ENCODE peak calls at places on chromosomes 12 and 14, in four cellular contexts. A, F, D and H are unnamed samples.

GRCh38 chr12:53816360-53817020 is 64.7 kb upstream of the CISTR start:
- DNase-seq in A (no peak), F (no peak), D (no peak), H (no peak)

GRCh38 chr12:1353451-1353850 is 240.9 kb downstream of the FBXL14 start:
- DNase-seq in A (no peak), F (no peak), D (no peak), H (no peak)

GRCh38 chr14:100417466-100417865 is 94.3 kb downstream of the SLC25A47 start:
- DNase-seq in A (peak), F (peak), D (peak), H (peak)

GRCh38 chr12:107487011-107487680 is 198.5 kb upstream of the PWP1 start:
- DNase-seq in A (no peak), F (no peak), D (no peak), H (no peak)

GRCh38 chr12:15852383-15852782 is 29.8 kb upstream of the STRAP start:
- DNase-seq in A (peak), F (no peak), D (no peak), H (no peak)

GRCh38 chr12:10909462-10909861 is at the start of gene TAS2R13:
- DNase-seq in A (no peak), F (no peak), D (no peak), H (no peak)

GRCh38 chr12:120110550-120111501 is 5.7 kb downstream of the RAB35 start:
- DNase-seq in A (no peak), F (no peak), D (no peak), H (no peak)

GRCh38 chr12:27969901-27970390 is 2.6 kb downstream of the PTHLH start:
- DNase-seq in A (peak), F (peak), D (no peak), H (peak)

GRCh38 chr12:124720687-124721500 is 142.8 kb downstream of the SCARB1 start:
- DNase-seq in A (peak), F (peak), D (no peak), H (no peak)

GRCh38 chr14:74572829-74573360 is 39.1 kb downstream of the LTBP2 start:
- DNase-seq in A (no peak), F (no peak), D (no peak), H (no peak)

GRCh38 chr12:13288501-13288900 is 92.0 kb downstream of the EMP1 start:
- DNase-seq in A (peak), F (no peak), D (no peak), H (no peak)

GRCh38 chr14:68736519-68736918 is 56.3 kb downstream of the ZFP36L1 start:
- DNase-seq in A (no peak), F (no peak), D (no peak), H (no peak)

GRCh38 chr12:25690996-25691864 is 138.1 kb upstream of the LMNTD1 start:
- DNase-seq in A (peak), F (no peak), D (no peak), H (no peak)

GRCh38 chr12:14952295-14952995 is 9.0 kb downstream of the ARHGDIB start:
- DNase-seq in A (peak), F (peak), D (peak), H (peak)

GRCh38 chr12:132839558-132840235 is 11.0 kb upstream of the GOLGA3 start:
- DNase-seq in A (no peak), F (no peak), D (no peak), H (no peak)

GRCh38 chr12:106042091-106042490 is 96.7 kb downstream of the NUAK1 start:
- DNase-seq in A (no peak), F (peak), D (no peak), H (no peak)

GRCh38 chr14:71507681-71508080 is 424.5 kb upstream of the RGS6 start:
- DNase-seq in A (no peak), F (no peak), D (no peak), H (no peak)

GRCh38 chr14:81296263-81296923 is 75.6 kb upstream of the GTF2A1 start:
- DNase-seq in A (peak), F (no peak), D (no peak), H (no peak)

GRCh38 chr12:107894589-107894988 is 120.1 kb downstream of the ASCL4 start:
- DNase-seq in A (no peak), F (peak), D (no peak), H (no peak)

GRCh38 chr14:55711171-55711811 is 131.3 kb downstream of the KTN1 start:
- DNase-seq in A (peak), F (peak), D (no peak), H (no peak)

GRCh38 chr14:64196026-64196425 is 98.1 kb downstream of the ESR2 start:
- DNase-seq in A (no peak), F (no peak), D (no peak), H (no peak)

GRCh38 chr12:4900327-4900726 is 9.4 kb upstream of the KCNA1 start:
- DNase-seq in A (peak), F (no peak), D (no peak), H (no peak)

GRCh38 chr14:25049559-25050493 is at the start of gene STXBP6:
- DNase-seq in A (peak), F (no peak), D (no peak), H (peak)

GRCh38 chr12:107732365-107732764 is 28.6 kb downstream of the PRDM4 start:
- DNase-seq in A (no peak), F (no peak), D (no peak), H (no peak)

GRCh38 chr14:54567224-54567633 is 301 bp downstream of the SAMD4A start:
- DNase-seq in A (peak), F (no peak), D (no peak), H (peak)

GRCh38 chr14:76257111-76257803 is 105.5 kb downstream of the GPATCH2L start:
- DNase-seq in A (peak), F (no peak), D (no peak), H (no peak)

GRCh38 chr14:23364604-23365352 is at the start of gene EFS:
- DNase-seq in A (peak), F (no peak), D (no peak), H (no peak)

GRCh38 chr12:92933606-92934005 is 4.5 kb upstream of the EEA1 start:
- DNase-seq in A (no peak), F (no peak), D (no peak), H (no peak)

GRCh38 chr14:32077081-32078029 is at the start of gene ARHGAP5:
- DNase-seq in A (peak), F (no peak), D (no peak), H (peak)

GRCh38 chr12:114670257-114670955 is 13.6 kb downstream of the TBX3 start:
- DNase-seq in A (no peak), F (peak), D (no peak), H (no peak)

GRCh38 chr14:79318371-79318770 is 892.9 kb downstream of the DIO2 start:
- DNase-seq in A (peak), F (no peak), D (no peak), H (no peak)

GRCh38 chr12:40714636-40715035 is 22.4 kb downstream of the CNTN1 start:
- DNase-seq in A (no peak), F (no peak), D (no peak), H (no peak)

GRCh38 chr12:3419538-3419937 is 71.5 kb upstream of the PRMT8 start:
- DNase-seq in A (no peak), F (no peak), D (no peak), H (no peak)

GRCh38 chr12:49279706-49280159 is 14.9 kb downstream of the TUBA1C start:
- DNase-seq in A (no peak), F (no peak), D (no peak), H (no peak)

GRCh38 chr12:29743801-29744200 is 39.9 kb downstream of the TMTC1 start:
- DNase-seq in A (peak), F (peak), D (peak), H (no peak)

DNA sequence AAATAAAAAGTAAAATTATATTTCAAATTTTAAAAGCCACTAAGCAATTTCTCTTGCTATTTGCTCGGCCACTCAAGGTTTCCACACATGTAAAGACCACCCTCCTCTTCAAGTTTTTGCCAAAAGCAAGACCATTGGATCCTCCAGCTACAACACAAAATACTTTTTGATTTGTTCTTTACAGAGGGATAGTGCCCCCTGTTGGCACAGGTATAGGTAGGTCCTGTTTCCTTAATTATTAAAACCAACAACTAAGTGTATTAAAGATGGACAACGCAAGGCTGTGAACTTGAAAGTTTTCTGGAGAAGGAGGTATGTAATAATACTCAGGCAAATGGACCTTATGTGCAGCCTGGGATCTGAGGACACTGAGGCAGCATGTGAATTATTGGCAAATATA is 23.8 kb downstream of the ATP6V1D start:
- DNase-seq in A (peak), F (peak), D (no peak), H (peak)
- TF ChIP-seq CTCF in A (peak), F (peak), D (peak), H (no peak)

GRCh38 chr12:80196419-80196818 is 97.1 kb downstream of the OTOGL start:
- DNase-seq in A (no peak), F (no peak), D (no peak), H (no peak)

GRCh38 chr12:80193900-80194299 is 94.6 kb downstream of the OTOGL start:
- DNase-seq in A (no peak), F (no peak), D (no peak), H (no peak)

GRCh38 chr12:80195737-80196136 is 96.4 kb downstream of the OTOGL start:
- DNase-seq in A (no peak), F (no peak), D (no peak), H (no peak)

GRCh38 chr12:80192087-80192486 is 92.8 kb downstream of the OTOGL start:
- DNase-seq in A (no peak), F (no peak), D (no peak), H (no peak)

DNA sequence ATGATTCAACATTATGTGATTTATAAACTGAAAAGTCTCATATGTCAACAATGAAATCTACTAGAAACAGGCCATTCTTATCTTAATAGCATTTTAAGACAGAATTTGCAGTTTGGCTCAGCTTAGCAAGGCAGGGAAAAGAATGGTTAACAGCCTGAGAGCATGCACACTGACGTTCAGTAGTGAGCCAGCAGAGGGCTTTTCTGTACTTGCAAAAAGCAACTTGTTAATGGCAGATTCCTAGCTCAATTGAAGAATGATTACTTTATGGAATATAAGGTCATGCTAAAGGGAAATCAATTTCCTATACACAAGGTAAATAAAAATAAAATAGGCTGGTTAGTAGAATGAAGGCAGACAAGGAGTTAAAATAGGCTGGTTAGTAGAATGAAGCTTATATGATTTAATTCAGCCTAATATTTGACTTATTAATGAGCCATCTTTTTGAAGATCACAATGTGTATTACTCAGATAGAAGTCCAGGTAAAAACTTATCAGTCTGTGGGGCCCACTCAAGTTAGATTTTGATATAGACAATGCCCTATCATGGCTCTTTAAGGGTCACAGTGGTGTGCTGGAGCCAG is 95.9 kb downstream of the OTOGL start:
- DNase-seq in A (peak), F (peak), D (peak), H (peak)
- TF ChIP-seq CTCF in A (peak), F (peak), D (peak), H (peak)

DNA sequence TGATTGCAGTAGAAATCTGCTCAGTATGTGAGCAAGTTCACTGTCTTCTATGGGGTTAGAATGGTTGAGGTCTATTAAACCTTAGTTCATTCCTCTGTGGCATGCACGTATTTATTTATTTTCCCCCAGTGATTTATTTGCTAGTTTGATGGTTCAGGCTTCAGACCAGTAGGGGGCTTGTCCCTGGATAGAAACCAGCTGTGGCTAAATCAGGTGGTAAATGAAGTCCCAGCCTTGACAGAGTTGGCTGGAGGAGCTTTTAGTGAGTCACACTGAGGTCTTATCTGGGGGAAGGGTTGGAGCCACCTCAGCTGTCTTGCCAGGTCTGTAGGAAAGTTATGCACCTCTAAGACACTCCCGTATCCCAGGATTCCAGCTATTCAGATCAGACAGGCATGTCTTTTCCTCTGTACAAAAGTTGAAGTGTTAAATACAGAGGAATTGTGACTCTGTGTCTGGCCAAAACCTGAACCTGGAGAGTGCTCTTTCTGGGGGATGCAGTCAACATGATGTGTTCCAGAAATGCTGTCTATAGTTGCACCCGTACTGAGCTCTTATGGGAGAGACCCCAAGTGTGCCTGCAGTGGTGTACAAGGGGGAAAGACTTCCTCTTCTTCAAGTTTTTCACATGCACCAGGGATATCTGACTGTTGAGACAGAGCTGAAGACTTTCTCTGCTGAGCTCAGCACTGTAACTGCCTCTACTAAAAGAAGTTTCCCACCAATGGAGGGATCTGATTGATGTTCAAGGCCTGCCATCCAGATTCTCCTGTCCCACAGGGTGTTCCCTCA is 1322.1 kb downstream of the TMEM121 start:
- DNase-seq in A (no peak), F (peak), D (no peak), H (peak)
- TF ChIP-seq CTCF in A (no peak), F (peak), D (no peak), H (peak)

DNA sequence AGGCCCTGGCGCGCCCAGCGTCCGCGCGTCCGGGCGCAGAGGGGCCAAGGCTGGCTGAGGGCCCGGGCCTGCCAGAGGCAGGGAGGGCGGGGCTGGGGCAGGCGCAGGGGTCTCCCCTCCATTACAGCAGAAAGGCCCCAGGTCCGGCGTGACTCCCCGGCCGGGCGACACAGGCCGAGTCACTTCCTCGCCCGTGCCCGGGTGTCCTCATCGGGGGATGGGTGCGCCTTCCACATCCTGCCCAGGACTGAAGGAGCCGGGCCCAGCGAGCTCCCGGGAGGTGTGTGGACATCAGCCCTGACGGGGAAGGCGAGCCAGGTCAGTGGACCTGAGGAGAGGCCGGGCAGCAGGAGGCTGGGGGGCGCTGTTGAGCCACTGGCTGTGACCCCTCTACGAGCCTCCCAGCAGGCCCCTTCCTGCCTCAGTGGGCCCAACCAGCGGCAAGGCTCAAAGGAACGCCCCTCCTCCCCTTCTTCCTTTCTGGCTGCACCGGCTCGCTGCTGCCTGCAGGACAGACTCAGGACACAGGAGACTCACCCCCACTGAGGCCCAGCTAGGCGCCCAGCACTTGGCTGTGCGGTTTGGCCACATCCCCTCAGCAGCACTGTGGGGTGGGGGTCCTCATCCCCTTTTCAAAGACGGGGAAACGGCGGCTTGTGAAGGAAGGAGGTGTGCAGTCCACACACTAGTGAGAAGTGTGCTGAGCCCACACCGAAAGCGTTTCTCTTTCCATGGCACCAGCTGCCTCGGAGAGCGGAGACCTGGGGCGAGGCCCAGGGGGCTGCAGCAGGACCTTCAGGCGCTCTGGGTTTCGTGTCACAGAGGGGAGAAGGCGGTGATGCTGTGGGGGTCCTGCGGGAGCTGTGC is 606 bp downstream of the TNFAIP2 start:
- DNase-seq in A (peak), F (peak), D (no peak), H (peak)
- TF ChIP-seq CTCF in A (peak), F (peak), D (peak), H (no peak)